ENCODE peak calls at places on chromosomes 6 and 20, in four cellular contexts. O is GM03348, C is AG04450, L is GOT3. J is an unnamed sample.
A peak's percentile ranks its signal among the peaks of the same experiment; 100 is the strongest.

GRCh38 chr20:1629321-1629720 is 9.5 kb upstream of the SIRPB1 start:
- DNase-seq in O (no peak), C (no peak), L (no peak), J (no peak)

GRCh38 chr6:105900120-105900937 is 185.8 kb upstream of the PRDM1 start:
- DNase-seq in O (peak; percentile 67), C (peak; percentile 68), L (no peak), J (peak; percentile 89)

GRCh38 chr6:166949533-166950442 is 6.6 kb downstream of the RNASET2 start:
- DNase-seq in O (no peak), C (no peak), L (no peak), J (peak; percentile 25)

GRCh38 chr6:2716926-2717700 is 33.6 kb downstream of the MYLK4 start:
- DNase-seq in O (no peak), C (no peak), L (no peak), J (no peak)

GRCh38 chr6:124273701-124274100 is 470.0 kb downstream of the NKAIN2 start:
- DNase-seq in O (no peak), C (no peak), L (no peak), J (no peak)

GRCh38 chr20:47493175-47493953 is 8.3 kb upstream of the NCOA3 start:
- DNase-seq in O (peak; percentile 82), C (no peak), L (no peak), J (peak; percentile 90)

GRCh38 chr6:14660767-14661166 is 543.2 kb downstream of the CD83 start:
- DNase-seq in O (no peak), C (no peak), L (no peak), J (no peak)

GRCh38 chr6:14964901-14965300 is 281.0 kb upstream of the JARID2 start:
- DNase-seq in O (no peak), C (no peak), L (no peak), J (no peak)

GRCh38 chr20:58330692-58331091 is 21.2 kb downstream of the RAB22A start:
- DNase-seq in O (no peak), C (no peak), L (no peak), J (peak; percentile 62)

GRCh38 chr6:62324817-62325216 is 38.8 kb upstream of the KHDRBS2 start:
- DNase-seq in O (no peak), C (no peak), L (no peak), J (no peak)

GRCh38 chr6:75402296-75402695 is 91.3 kb downstream of the FILIP1 start:
- DNase-seq in O (peak; percentile 52), C (no peak), L (no peak), J (peak; percentile 67)

GRCh38 chr6:9140181-9140580 is 704.8 kb upstream of the SLC35B3 start:
- DNase-seq in O (no peak), C (no peak), L (no peak), J (peak; percentile 44)

GRCh38 chr6:149228276-149228962 is 89.1 kb upstream of the TAB2 start:
- DNase-seq in O (no peak), C (no peak), L (no peak), J (no peak)

GRCh38 chr20:13009682-13010406 is 1.1 kb downstream of the SPTLC3 start:
- DNase-seq in O (peak; percentile 71), C (peak; percentile 81), L (peak; percentile 23), J (peak; percentile 88)

GRCh38 chr20:25023316-25023715 is 30.8 kb upstream of the APMAP start:
- DNase-seq in O (no peak), C (no peak), L (no peak), J (no peak)

GRCh38 chr6:4583026-4583425 is 193.2 kb upstream of the CDYL start:
- DNase-seq in O (no peak), C (no peak), L (no peak), J (peak; percentile 44)

GRCh38 chr6:77298298-77298697 is 165.0 kb downstream of the HTR1B start:
- DNase-seq in O (no peak), C (no peak), L (no peak), J (peak; percentile 35)

GRCh38 chr6:47135772-47136171 is 93.6 kb upstream of the ADGRF1 start:
- DNase-seq in O (peak; percentile 48), C (peak; percentile 75), L (no peak), J (peak; percentile 78)

GRCh38 chr20:1330075-1330830 is 1.3 kb upstream of the SDCBP2 start:
- DNase-seq in O (no peak), C (no peak), L (no peak), J (no peak)

GRCh38 chr6:77543601-77544000 is 80.3 kb upstream of the HTR1B start:
- DNase-seq in O (no peak), C (no peak), L (no peak), J (no peak)

GRCh38 chr20:38590682-38591483 is 9.9 kb downstream of the ADIG start:
- DNase-seq in O (no peak), C (no peak), L (no peak), J (no peak)

GRCh38 chr20:19074828-19075516 is 137.5 kb upstream of the SLC24A3 start:
- DNase-seq in O (no peak), C (no peak), L (no peak), J (no peak)

J was measured in adipocyte.